ENCODE peak calls at places on chromosomes 2 and 18, in four cellular contexts. E is EL, X is heart right ventricle, V is KBM-7. C is an unnamed sample.

GRCh38 chr2:165902929-165903328 is 50.6 kb downstream of the TTC21B start:
- DNase-seq in E (peak; percentile 40), X (no peak), V (peak; percentile 37), C (peak; percentile 17)

GRCh38 chr2:126994340-126994777 is 95.7 kb downstream of the TEX51 start:
- DNase-seq in E (no peak), X (no peak), V (peak; percentile 11), C (no peak)

GRCh38 chr2:241163601-241164118 is 13.4 kb downstream of the PPP1R7 start:
- DNase-seq in E (peak; percentile 12), X (no peak), V (no peak), C (no peak)

GRCh38 chr18:62070306-62070705 is 116.5 kb downstream of the PIGN start:
- DNase-seq in E (no peak), X (no peak), V (no peak), C (no peak)

GRCh38 chr2:136141510-136142154 is 23.7 kb upstream of the CXCR4 start:
- DNase-seq in E (no peak), X (no peak), V (no peak), C (no peak)

GRCh38 chr18:41871229-41872000 is 83.6 kb upstream of the PIK3C3 start:
- DNase-seq in E (peak; percentile 23), X (no peak), V (no peak), C (peak; percentile 5)

GRCh38 chr2:101823347-101823791 is 125.9 kb downstream of the MAP4K4 start:
- DNase-seq in E (peak; percentile 70), X (no peak), V (peak; percentile 66), C (peak; percentile 83)

GRCh38 chr2:8511868-8512612 is 169.8 kb upstream of the ID2 start:
- DNase-seq in E (peak; percentile 28), X (no peak), V (no peak), C (peak; percentile 68)

GRCh38 chr2:101967826-101968498 is 23.8 kb upstream of the IL1R2 start:
- DNase-seq in E (peak; percentile 33), X (no peak), V (no peak), C (no peak)

GRCh38 chr2:154720642-154721041 is 22.1 kb downstream of the KCNJ3 start:
- DNase-seq in E (no peak), X (no peak), V (no peak), C (no peak)

GRCh38 chr2:95008311-95008710 is 17.2 kb upstream of the MAL start:
- DNase-seq in E (no peak), X (no peak), V (no peak), C (no peak)

C was measured in brain microvascular endothelial cell.